ENCODE peak calls at places on chromosomes 16 and 17, in six cellular contexts. F is uterus; P is CD8-positive, alpha-beta T cell; S is AG10803; I is glutamatergic neuron; E is ovary. H is an unnamed sample.

GRCh38 chr17:61454932-61455753 is 2.9 kb downstream of the TBX4 start:
- DNase-seq in I (no peak), F (no peak), E (no peak), P (no peak), S (no peak), H (no peak)

GRCh38 chr16:52074133-52074532 is 472.8 kb downstream of the TOX3 start:
- DNase-seq in I (no peak), P (no peak), F (no peak), S (no peak), E (no peak), H (no peak)

GRCh38 chr17:36183001-36183810 is 6.8 kb upstream of the TBC1D3B start:
- DNase-seq in I (peak), E (peak), F (peak), S (peak), P (no peak), H (peak)

GRCh38 chr16:21184834-21185233 is 26.4 kb downstream of the LDAF1 start:
- DNase-seq in P (no peak), S (no peak), E (no peak), I (no peak), F (no peak), H (no peak)

GRCh38 chr16:65176603-65177002 is 54.7 kb upstream of the CDH11 start:
- DNase-seq in E (peak), F (peak), S (peak), P (no peak), I (no peak), H (no peak)

GRCh38 chr16:11354407-11354732 is 9.1 kb downstream of the RMI2 start:
- DNase-seq in F (no peak), S (no peak), E (no peak), I (no peak), P (no peak), H (no peak)

GRCh38 chr17:2138318-2138717 is 83.4 kb downstream of the HIC1 start:
- DNase-seq in S (peak), P (no peak), E (no peak), F (no peak), I (no peak), H (no peak)

GRCh38 chr17:39863918-39864746 is at the start of gene IKZF3:
- DNase-seq in P (peak), F (peak), E (no peak), I (peak), S (no peak), H (peak)

GRCh38 chr17:79532107-79532790 is 78.6 kb downstream of the RBFOX3 start:
- DNase-seq in E (no peak), I (no peak), F (no peak), P (no peak), S (no peak), H (no peak)

GRCh38 chr16:89920723-89921122 is 2.1 kb downstream of the MC1R start:
- DNase-seq in E (no peak), F (no peak), I (no peak), S (peak), P (no peak), H (no peak)

GRCh38 chr16:30030841-30031413 is at the start of gene TLCD3B:
- DNase-seq in P (no peak), E (no peak), S (no peak), I (peak), F (no peak), H (peak)

GRCh38 chr17:14790518-14790917 is 474.6 kb downstream of the PMP22 start:
- DNase-seq in E (no peak), I (peak), P (no peak), S (peak), F (no peak), H (no peak)

GRCh38 chr17:39270923-39271322 is 45.2 kb upstream of the STAC2 start:
- DNase-seq in S (peak), P (no peak), E (no peak), F (no peak), I (no peak), H (no peak)

GRCh38 chr17:59093702-59094231 is 12.9 kb downstream of the TRIM37 start:
- DNase-seq in S (peak), F (peak), P (no peak), E (no peak), I (no peak), H (no peak)

GRCh38 chr17:887842-888214 is 91.7 kb downstream of the NXN start:
- DNase-seq in P (no peak), E (no peak), S (no peak), I (no peak), F (no peak), H (no peak)

GRCh38 chr17:58783380-58783779 is 27.7 kb downstream of the PPM1E start:
- DNase-seq in S (no peak), P (no peak), F (no peak), I (no peak), E (no peak), H (no peak)

GRCh38 chr17:4520881-4521600 is 22.4 kb downstream of the SPNS2 start:
- DNase-seq in S (peak), I (no peak), P (no peak), E (no peak), F (no peak), H (no peak)

GRCh38 chr17:56158344-56158743 is 5.1 kb downstream of the ANKFN1 start:
- DNase-seq in E (no peak), S (no peak), P (no peak), I (no peak), F (no peak), H (no peak)

DNA sequence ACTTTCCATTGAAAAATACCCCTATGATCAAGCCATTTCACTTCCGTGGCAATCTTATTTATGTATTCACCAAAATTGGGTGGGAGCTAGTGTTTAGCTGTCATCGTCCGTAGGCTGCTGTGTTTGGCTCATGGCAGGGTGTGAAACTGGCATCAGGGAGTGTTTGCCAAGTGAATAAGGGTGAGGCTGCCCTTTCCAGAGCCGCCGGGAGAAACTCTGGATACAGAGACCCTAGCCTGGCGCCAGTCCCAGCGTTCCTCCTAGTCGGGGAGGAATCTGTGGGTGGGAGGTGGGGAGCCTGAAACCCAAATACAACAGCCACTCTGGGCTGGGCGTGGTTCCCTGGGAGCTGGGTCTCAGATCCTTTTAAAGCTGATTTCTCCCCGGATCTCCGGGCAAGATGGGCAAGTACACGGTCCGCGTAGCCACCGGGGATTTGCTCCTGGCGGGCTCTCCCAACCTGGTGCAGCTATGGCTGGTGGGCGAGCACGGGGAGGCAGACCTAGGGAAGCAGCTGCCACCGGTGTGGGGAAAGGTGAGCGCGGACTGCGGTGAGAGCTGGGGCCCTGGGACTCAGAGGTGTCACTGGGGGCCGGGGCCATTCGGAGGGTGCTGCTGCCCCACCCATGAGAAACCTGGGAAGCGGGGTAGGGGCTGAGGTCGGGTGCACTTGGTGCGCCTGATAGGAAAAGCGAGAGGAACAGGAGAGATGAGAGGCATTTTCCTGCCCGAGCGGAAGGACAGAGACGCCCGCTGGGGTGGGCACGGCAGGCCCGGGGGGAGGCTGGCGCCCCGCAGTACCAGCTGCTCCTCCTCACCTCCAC is 62.1 kb upstream of the TEKT1 start:
- DNase-seq in I (no peak), S (no peak), F (no peak), P (no peak), E (no peak), H (no peak)
- TF ChIP-seq CTCF in I (no peak), S (no peak), F (no peak), P (no peak), E (no peak), H (no peak)

GRCh38 chr17:28929769-28930168 is 21.5 kb downstream of the PHF12 start:
- DNase-seq in S (no peak), I (no peak), E (no peak), P (no peak), F (no peak), H (no peak)
- TF ChIP-seq CTCF in S (no peak), I (no peak), E (no peak), P (no peak), F (no peak), H (no peak)

GRCh38 chr16:86828653-86829052 is 250.3 kb downstream of the FOXL1 start:
- DNase-seq in I (no peak), P (no peak), F (no peak), S (no peak), E (no peak), H (no peak)

GRCh38 chr16:86834451-86835035 is 256.2 kb downstream of the FOXL1 start:
- DNase-seq in E (no peak), I (no peak), S (peak), P (no peak), F (no peak), H (peak)

GRCh38 chr16:86833136-86833535 is 254.8 kb downstream of the FOXL1 start:
- DNase-seq in P (no peak), I (no peak), E (no peak), S (no peak), F (no peak), H (no peak)

GRCh38 chr16:86828202-86828601 is 249.9 kb downstream of the FOXL1 start:
- DNase-seq in S (no peak), F (no peak), P (no peak), E (no peak), I (no peak), H (no peak)

GRCh38 chr16:86831366-86831765 is 253.0 kb downstream of the FOXL1 start:
- DNase-seq in F (no peak), E (no peak), S (no peak), P (no peak), I (no peak), H (no peak)
- TF ChIP-seq CTCF in F (no peak), E (no peak), S (no peak), P (no peak), I (no peak), H (no peak)

GRCh38 chr16:17375388-17376304 is 95.1 kb downstream of the XYLT1 start:
- DNase-seq in E (no peak), P (no peak), S (no peak), I (peak), F (no peak), H (no peak)
- TF ChIP-seq CTCF in E (no peak), P (no peak), S (no peak), I (no peak), F (no peak), H (no peak)

GRCh38 chr17:17985555-17985954 is 12.9 kb downstream of the DRC3 start:
- DNase-seq in F (no peak), S (no peak), P (no peak), E (no peak), I (no peak), H (no peak)
- TF ChIP-seq CTCF in F (no peak), S (peak), P (no peak), E (no peak), I (no peak), H (no peak)

DNA sequence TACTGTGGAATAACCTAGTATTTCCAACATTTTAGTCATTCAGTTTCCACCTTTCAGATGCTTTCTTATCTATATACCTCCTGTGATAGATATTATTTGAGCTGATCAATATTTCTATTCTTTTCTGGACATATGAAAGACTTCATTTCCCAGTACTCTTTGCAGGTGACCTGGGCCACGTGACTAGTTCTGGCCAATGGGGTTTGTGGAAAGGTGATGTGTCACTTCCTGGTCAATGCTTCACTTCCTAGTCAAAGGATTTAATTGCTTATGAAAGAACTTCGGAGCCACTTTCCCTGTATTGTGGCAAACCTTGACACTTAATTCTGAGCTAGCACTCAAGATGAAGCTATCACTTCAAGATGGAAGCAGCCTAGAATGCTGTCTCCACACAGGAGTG is 248.9 kb upstream of the FOXF1 start:
- DNase-seq in I (no peak), F (no peak), E (no peak), S (no peak), P (no peak), H (no peak)
- TF ChIP-seq CTCF in I (no peak), F (no peak), E (no peak), S (no peak), P (no peak), H (no peak)

GRCh38 chr16:26963109-26963508 is 103.6 kb upstream of the C16orf82 start:
- DNase-seq in I (peak), P (no peak), S (peak), E (no peak), F (no peak), H (peak)
- TF ChIP-seq CTCF in I (peak), P (no peak), S (peak), E (no peak), F (no peak), H (peak)

H was measured in nephron progenitor cell.